ENCODE peak calls at places on chromosomes 5 and 9, in ten cellular contexts. D, X, S, Y, T, I, P, N, J and B are unnamed samples.
A peak's percentile ranks its signal among the peaks of the same experiment; 100 is the strongest.

GRCh38 chr9:128887914-128888350 is 6.0 kb downstream of the LRRC8A start:
- DNase-seq in D (no peak), Y (no peak), T (no peak), S (no peak), N (no peak), X (peak; percentile 9), J (peak; percentile 93), I (no peak), P (no peak), B (no peak)

GRCh38 chr5:72194846-72195245 is 87.6 kb downstream of the MAP1B start:
- DNase-seq in J (no peak), X (no peak), N (no peak), P (no peak), S (no peak), D (no peak), I (no peak), T (peak; percentile 11), Y (no peak), B (no peak)

GRCh38 chr5:38509185-38509584 is 47.3 kb downstream of the LIFR start:
- DNase-seq in J (no peak), S (no peak), P (no peak), N (no peak), X (no peak), Y (peak; percentile 83), T (no peak), I (no peak), D (peak; percentile 75), B (no peak)

GRCh38 chr5:53059281-53059680 is 50.3 kb downstream of the MOCS2 start:
- DNase-seq in T (no peak), X (no peak), P (no peak), Y (peak; percentile 20), N (no peak), D (no peak), J (no peak), I (no peak), S (no peak), B (no peak)

GRCh38 chr9:78775211-78775610 is 478.3 kb downstream of the PSAT1 start:
- DNase-seq in T (no peak), D (no peak), N (no peak), Y (no peak), S (no peak), P (no peak), X (no peak), J (no peak), I (no peak), B (no peak)

GRCh38 chr5:134524826-134525686 is at the start of gene JADE2:
- DNase-seq in S (peak; percentile 90), N (peak; percentile 76), Y (peak; percentile 37), D (peak; percentile 65), X (peak; percentile 63), J (no peak), T (peak; percentile 81), I (peak; percentile 42), P (peak; percentile 85), B (peak; percentile 50)

GRCh38 chr9:69898714-69899209 is 78.1 kb downstream of the CFAP95 start:
- DNase-seq in N (no peak), Y (peak; percentile 74), I (no peak), S (no peak), T (no peak), D (peak; percentile 54), X (no peak), J (no peak), P (no peak), B (peak; percentile 22)

GRCh38 chr5:38650540-38651275 is 94.3 kb upstream of the LIFR start:
- DNase-seq in J (no peak), N (no peak), X (no peak), D (peak; percentile 51), T (no peak), Y (peak; percentile 64), P (no peak), S (no peak), I (no peak), B (no peak)

GRCh38 chr9:15349892-15350761 is 43.1 kb upstream of the TTC39B start:
- DNase-seq in N (no peak), X (no peak), S (no peak), P (no peak), I (peak; percentile 40), D (peak; percentile 5), J (no peak), T (peak; percentile 17), Y (peak; percentile 51), B (no peak)

GRCh38 chr9:14967450-14968321 is 57.5 kb upstream of the FREM1 start:
- DNase-seq in P (no peak), Y (no peak), S (no peak), T (no peak), J (no peak), X (no peak), N (no peak), D (no peak), I (no peak), B (no peak)